ENCODE peak calls at places on chromosomes 5 and 9, in nine cellular contexts. M is activated CD4-positive, alpha-beta memory T cell treated with anti-CD3 and anti-CD28 coated beads for 36 hours; D is activated CD4-positive, alpha-beta T cell treated with anti-CD3 and anti-CD28 coated beads, Interleukin-2, amount 10 ng/mL, durations not matched to agents 24 days and 14 days; B is substantia nigra; X is KBM-7; N is astrocyte of the spinal cord; A is H54; O is GM04504; Q is iPS DF 6.9. F is an unnamed sample.
A peak's percentile ranks its signal among the peaks of the same experiment; 100 is the strongest.

GRCh38 chr5:128082551-128083032 is 974 bp upstream of the SLC12A2 start:
- DNase-seq in M (no peak), D (no peak), B (no peak), X (no peak), N (no peak), A (no peak), O (no peak), Q (no peak), F (peak; percentile 10)

GRCh38 chr9:98807070-98807810 is at the start of gene GALNT12:
- DNase-seq in M (peak; percentile 64), D (peak; percentile 85), B (peak; percentile 65), X (peak; percentile 31), N (no peak), A (no peak), O (no peak), Q (no peak), F (no peak)

GRCh38 chr5:124707516-124707915 is 38.9 kb downstream of the ZNF608 start:
- DNase-seq in M (no peak), D (no peak), B (no peak), X (no peak), N (no peak), A (no peak), O (no peak), Q (no peak), F (no peak)

GRCh38 chr9:111926421-111926875 is 29.8 kb downstream of the UGCG start:
- DNase-seq in M (peak; percentile 72), D (peak; percentile 83), B (no peak), X (peak; percentile 89), N (peak; percentile 85), A (no peak), O (no peak), Q (no peak), F (no peak)

GRCh38 chr9:98549401-98549800 is 159.3 kb downstream of the GABBR2 start:
- DNase-seq in M (no peak), D (no peak), B (no peak), X (no peak), N (no peak), A (no peak), O (no peak), Q (no peak), F (no peak)

GRCh38 chr5:174376726-174377373 is 331.3 kb downstream of the NSG2 start:
- DNase-seq in M (no peak), D (no peak), B (no peak), X (no peak), N (no peak), A (no peak), O (no peak), Q (no peak), F (no peak)

GRCh38 chr5:108481355-108481931 is 99.5 kb upstream of the FBXL17 start:
- DNase-seq in M (no peak), D (no peak), B (no peak), X (peak; percentile 53), N (peak; percentile 13), A (no peak), O (no peak), Q (peak; percentile 11), F (peak; percentile 45)

GRCh38 chr5:52961238-52961637 is 27.9 kb upstream of the ITGA2 start:
- DNase-seq in M (no peak), D (no peak), B (no peak), X (no peak), N (no peak), A (no peak), O (peak; percentile 20), Q (no peak), F (no peak)

GRCh38 chr5:140575309-140575708 is 10.7 kb downstream of the SLC35A4 start:
- DNase-seq in M (peak; percentile 35), D (no peak), B (no peak), X (peak; percentile 63), N (no peak), A (no peak), O (no peak), Q (peak; percentile 22), F (peak; percentile 54)

GRCh38 chr5:82388186-82388585 is 110.0 kb upstream of the RPS23 start:
- DNase-seq in M (no peak), D (no peak), B (no peak), X (no peak), N (peak; percentile 83), A (no peak), O (no peak), Q (no peak), F (no peak)

GRCh38 chr9:14343948-14344547 is 30.1 kb upstream of the NFIB start:
- DNase-seq in M (no peak), D (no peak), B (peak; percentile 92), X (no peak), N (no peak), A (no peak), O (no peak), Q (no peak), F (no peak)

GRCh38 chr5:123098767-123099513 is 9.9 kb downstream of the PRDM6 start:
- DNase-seq in M (no peak), D (no peak), B (no peak), X (no peak), N (no peak), A (no peak), O (no peak), Q (no peak), F (no peak)

F was measured in D341Med.